ENCODE peak calls at places on chromosomes 3 and 15, in nine cellular contexts. O is upper lobe of right lung, X is stomach, B is kidney, Z is coronary artery, R is Panc1, V is mammary epithelial cell, H is cardiac muscle cell, D is AG10803. L is an unnamed sample.

GRCh38 chr3:110881069-110881468 is 190.5 kb upstream of the NECTIN3 start:
- DNase-seq in H (peak), X (peak), O (peak), Z (no peak), B (peak), R (no peak), D (peak), V (peak), L (peak)

GRCh38 chr3:42394579-42395288 is 15.7 kb downstream of the LYZL4 start:
- DNase-seq in O (no peak), Z (peak), R (no peak), V (no peak), D (no peak), X (no peak), H (no peak), B (no peak), L (no peak)

GRCh38 chr15:33860749-33861148 is 107.5 kb upstream of the CHRM5 start:
- DNase-seq in Z (no peak), R (no peak), B (no peak), O (no peak), H (peak), D (peak), X (no peak), V (peak), L (no peak)

GRCh38 chr3:152402698-152403456 is 134.1 kb downstream of the MBNL1 start:
- DNase-seq in D (peak), B (no peak), Z (no peak), H (no peak), O (no peak), R (no peak), X (no peak), V (no peak), L (no peak)

GRCh38 chr3:178083906-178084823 is 452.1 kb upstream of the KCNMB2 start:
- DNase-seq in X (no peak), V (no peak), B (no peak), Z (no peak), O (no peak), D (no peak), H (peak), R (no peak), L (peak)

GRCh38 chr3:105649469-105649868 is 219.3 kb downstream of the CBLB start:
- DNase-seq in Z (no peak), D (no peak), H (no peak), O (no peak), X (no peak), V (no peak), B (no peak), R (no peak), L (no peak)

GRCh38 chr3:152299243-152299976 is 30.7 kb downstream of the MBNL1 start:
- DNase-seq in V (no peak), O (no peak), B (no peak), Z (no peak), D (no peak), X (no peak), H (no peak), R (no peak), L (no peak)

GRCh38 chr3:138381950-138382715 is 33.8 kb downstream of the MRAS start:
- DNase-seq in X (peak), D (peak), O (peak), Z (peak), V (peak), H (peak), R (no peak), B (peak), L (no peak)

GRCh38 chr3:100023595-100023994 is 90.7 kb downstream of the FILIP1L start:
- DNase-seq in H (no peak), X (no peak), D (no peak), O (no peak), Z (no peak), V (peak), B (no peak), R (no peak), L (no peak)

GRCh38 chr15:40161693-40162401 is 978 bp downstream of the BUB1B start:
- DNase-seq in X (no peak), B (no peak), D (no peak), O (no peak), R (no peak), H (no peak), Z (no peak), V (no peak), L (peak)

GRCh38 chr3:137035631-137036030 is 77.8 kb downstream of the IL20RB start:
- DNase-seq in Z (no peak), X (no peak), R (no peak), V (no peak), B (no peak), H (peak), D (no peak), O (no peak), L (peak)

DNA sequence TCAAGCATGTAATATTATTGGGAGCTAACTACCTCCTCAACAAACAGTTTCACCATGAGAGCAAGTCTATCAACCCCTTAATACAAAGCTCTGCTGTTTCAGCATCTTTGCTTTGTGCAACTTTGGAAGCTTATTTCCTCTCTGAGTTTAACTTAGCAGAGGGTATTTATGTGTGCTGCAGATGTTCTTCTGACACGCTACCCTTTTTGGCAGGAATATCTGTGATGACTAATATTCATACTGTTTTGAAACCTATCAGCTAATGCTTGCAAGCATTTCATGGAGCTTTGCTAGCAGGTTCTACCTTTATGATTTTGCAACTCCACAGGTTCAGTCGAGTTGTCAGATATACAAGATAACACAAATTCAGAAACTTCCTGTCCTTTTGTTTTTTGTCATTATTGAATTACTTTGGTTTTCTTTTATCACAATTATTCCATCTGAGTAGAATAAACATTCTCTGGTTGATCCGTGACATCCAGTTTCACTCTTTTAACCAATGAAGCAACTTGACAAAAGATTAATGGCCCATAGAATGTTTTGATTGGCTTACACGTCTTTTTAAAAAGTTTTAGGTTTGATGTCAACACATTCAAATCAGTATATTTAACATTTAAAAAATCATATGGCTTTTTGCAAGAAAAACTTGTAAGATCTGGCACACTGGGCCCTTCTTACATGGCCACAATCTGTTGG is 1.7 kb upstream of the SLC9A9 start:
- DNase-seq in V (peak), D (peak), H (peak), O (no peak), Z (no peak), X (no peak), B (no peak), R (no peak), L (no peak)
- H3K4me3 ChIP-seq in V (peak), D (no peak), H (no peak), O (no peak), Z (peak), X (no peak), B (no peak), R (no peak), L (no peak)

DNA sequence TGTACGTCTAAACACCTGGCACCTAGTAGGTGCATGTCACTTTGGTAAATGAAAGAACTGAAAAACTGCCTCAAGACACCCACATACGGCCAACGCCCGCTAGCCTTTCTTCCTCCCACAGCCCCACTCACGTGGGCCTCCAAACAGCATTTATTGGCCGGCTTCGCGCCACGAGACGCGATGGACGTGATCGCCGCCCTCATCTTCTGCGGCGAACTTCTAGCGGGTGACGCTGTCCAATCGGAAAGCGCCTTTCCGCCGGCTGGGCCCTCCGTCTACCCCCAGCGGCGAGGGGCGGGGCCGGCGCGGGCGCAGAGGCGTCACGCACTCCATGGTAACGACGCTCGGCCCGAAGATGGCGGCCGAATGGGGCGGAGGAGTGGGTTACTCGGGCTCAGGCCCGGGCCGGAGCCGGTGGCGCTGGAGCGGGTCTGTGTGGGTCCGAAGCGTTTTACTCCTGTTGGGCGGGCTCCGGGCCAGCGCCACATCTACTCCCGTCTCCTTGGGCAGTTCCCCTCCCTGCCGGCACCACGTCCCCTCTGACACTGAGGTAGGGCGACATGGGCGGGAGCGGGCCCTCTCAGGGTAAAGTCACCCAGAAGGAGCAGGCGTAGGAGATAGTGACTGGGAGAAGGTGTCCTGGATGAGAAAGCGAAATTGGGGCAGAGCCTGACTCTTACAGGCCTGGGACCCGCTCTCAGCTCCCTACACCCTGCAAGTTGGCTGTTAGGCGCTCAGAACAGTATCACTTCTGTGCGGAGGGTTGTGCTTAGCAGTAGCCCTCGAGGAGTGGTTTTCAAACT is at the start of gene LMLN:
- DNase-seq in D (peak), Z (peak), V (peak), O (peak), R (peak), X (peak), B (peak), H (peak), L (peak)
- H3K4me3 ChIP-seq in D (peak), Z (peak), V (peak), O (peak), R (peak), X (peak), B (peak), H (peak), L (peak)

GRCh38 chr3:77513541-77513940 is 473.6 kb downstream of the ROBO2 start:
- DNase-seq in R (no peak), V (no peak), X (no peak), O (no peak), D (peak), B (no peak), H (no peak), Z (no peak), L (no peak)
- H3K4me3 ChIP-seq in R (no peak), V (no peak), X (no peak), O (no peak), D (no peak), B (no peak), H (no peak), Z (no peak), L (no peak)

GRCh38 chr15:31366169-31366734 is 39.6 kb downstream of the KLF13 start:
- DNase-seq in H (peak), B (peak), R (no peak), D (peak), X (no peak), O (peak), Z (no peak), V (peak), L (no peak)
- H3K4me3 ChIP-seq in H (no peak), B (no peak), R (no peak), D (peak), X (peak), O (peak), Z (peak), V (no peak), L (peak)

GRCh38 chr3:160450846-160451245 is 1.3 kb upstream of the TRIM59 start:
- DNase-seq in O (no peak), B (no peak), R (no peak), D (peak), X (no peak), V (no peak), Z (no peak), H (peak), L (no peak)
- H3K4me3 ChIP-seq in O (no peak), B (no peak), R (no peak), D (peak), X (no peak), V (no peak), Z (no peak), H (no peak), L (no peak)

GRCh38 chr3:9902372-9903237 is at the start of gene IL17RE:
- DNase-seq in O (peak), X (peak), B (peak), V (no peak), H (no peak), Z (no peak), R (no peak), D (no peak), L (peak)
- H3K4me3 ChIP-seq in O (peak), X (peak), B (peak), V (peak), H (no peak), Z (peak), R (no peak), D (peak), L (peak)

GRCh38 chr15:66251065-66251789 is 2.3 kb downstream of the MEGF11 start:
- DNase-seq in D (no peak), O (no peak), V (no peak), X (no peak), R (no peak), H (no peak), Z (no peak), B (no peak), L (no peak)
- H3K4me3 ChIP-seq in D (no peak), O (no peak), V (no peak), X (no peak), R (no peak), H (no peak), Z (peak), B (no peak), L (no peak)

GRCh38 chr15:69643971-69644370 is 191.4 kb downstream of the RPLP1 start:
- DNase-seq in R (no peak), O (no peak), B (no peak), V (no peak), H (no peak), Z (no peak), D (no peak), X (no peak), L (no peak)

GRCh38 chr15:69648775-69649735 is 196.4 kb downstream of the RPLP1 start:
- DNase-seq in B (no peak), D (no peak), R (no peak), O (no peak), Z (peak), V (peak), H (no peak), X (no peak), L (no peak)

GRCh38 chr15:69647160-69647513 is 194.5 kb downstream of the RPLP1 start:
- DNase-seq in X (no peak), R (no peak), V (no peak), H (no peak), B (no peak), O (no peak), D (no peak), Z (no peak), L (no peak)

GRCh38 chr15:69644876-69645275 is 192.3 kb downstream of the RPLP1 start:
- DNase-seq in O (no peak), V (no peak), B (no peak), X (no peak), D (no peak), Z (no peak), H (no peak), R (no peak), L (no peak)

DNA sequence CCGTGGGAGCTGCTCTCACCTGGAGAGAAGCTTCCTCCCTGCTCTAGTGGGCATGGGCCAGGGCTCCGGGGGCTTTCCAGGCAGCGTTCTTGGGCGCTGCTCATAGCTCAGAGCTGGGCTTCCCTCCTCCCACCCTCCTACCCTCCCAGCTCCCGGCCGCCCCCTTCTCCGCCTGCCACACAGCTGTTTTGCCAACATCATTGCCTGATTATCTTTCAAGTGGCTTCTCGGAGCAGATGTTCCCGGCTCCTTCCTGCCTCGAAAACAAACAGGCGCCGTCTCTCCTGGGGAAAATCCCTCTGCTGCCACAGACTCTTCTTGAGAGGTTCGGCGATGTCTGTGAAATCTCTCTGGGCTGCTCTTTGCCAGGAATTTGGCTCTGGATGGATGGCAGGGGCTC is 195.6 kb downstream of the RPLP1 start:
- DNase-seq in B (no peak), V (no peak), X (no peak), D (no peak), H (peak), Z (peak), O (no peak), R (no peak), L (no peak)
- H3K4me3 ChIP-seq in B (no peak), V (no peak), X (no peak), D (no peak), H (no peak), Z (no peak), O (no peak), R (no peak), L (no peak)